ENCODE peak calls at places on chromosomes 16 and 17, in six cellular contexts. One of them, this sample, is unnamed.

GRCh38 chr16:65410801-65411200 is 288.9 kb upstream of the CDH11 start:
- DNase-seq in activated T-cell treated with anti-CD3 and anti-CD28 coated beads for 1 hour: no peak
- DNase-seq in activated CD4-positive, alpha-beta T cell treated with anti-CD3 and anti-CD28 coated beads, Interleukin-2, amount 50 U/mL, for 1 hour: no peak
- DNase-seq in GM20000: no peak
- DNase-seq in AG20443: no peak
- DNase-seq in NCI-H82: no peak
- DNase-seq in this sample: no peak

GRCh38 chr17:38613981-38614779 is 8.4 kb upstream of the SRCIN1 start:
- DNase-seq in activated T-cell treated with anti-CD3 and anti-CD28 coated beads for 1 hour: no peak
- DNase-seq in activated CD4-positive, alpha-beta T cell treated with anti-CD3 and anti-CD28 coated beads, Interleukin-2, amount 50 U/mL, for 1 hour: no peak
- DNase-seq in GM20000: no peak
- DNase-seq in AG20443: no peak
- DNase-seq in NCI-H82: no peak
- DNase-seq in this sample: no peak

GRCh38 chr17:39114744-39115534 is 36.5 kb downstream of the PLXDC1 start:
- DNase-seq in activated T-cell treated with anti-CD3 and anti-CD28 coated beads for 1 hour: no peak
- DNase-seq in activated CD4-positive, alpha-beta T cell treated with anti-CD3 and anti-CD28 coated beads, Interleukin-2, amount 50 U/mL, for 1 hour: no peak
- DNase-seq in GM20000: no peak
- DNase-seq in AG20443: peak
- DNase-seq in NCI-H82: no peak
- DNase-seq in this sample: no peak

GRCh38 chr17:46868689-46869187 is 17.4 kb downstream of the WNT9B start:
- DNase-seq in activated T-cell treated with anti-CD3 and anti-CD28 coated beads for 1 hour: no peak
- DNase-seq in activated CD4-positive, alpha-beta T cell treated with anti-CD3 and anti-CD28 coated beads, Interleukin-2, amount 50 U/mL, for 1 hour: no peak
- DNase-seq in GM20000: no peak
- DNase-seq in AG20443: peak
- DNase-seq in NCI-H82: no peak
- DNase-seq in this sample: no peak

GRCh38 chr16:89407282-89407924 is 83.0 kb downstream of the ANKRD11 start:
- DNase-seq in activated T-cell treated with anti-CD3 and anti-CD28 coated beads for 1 hour: no peak
- DNase-seq in activated CD4-positive, alpha-beta T cell treated with anti-CD3 and anti-CD28 coated beads, Interleukin-2, amount 50 U/mL, for 1 hour: no peak
- DNase-seq in GM20000: no peak
- DNase-seq in AG20443: no peak
- DNase-seq in NCI-H82: no peak
- DNase-seq in this sample: no peak

GRCh38 chr17:76075364-76076099 is 951 bp downstream of the GALR2 start:
- DNase-seq in activated T-cell treated with anti-CD3 and anti-CD28 coated beads for 1 hour: no peak
- DNase-seq in activated CD4-positive, alpha-beta T cell treated with anti-CD3 and anti-CD28 coated beads, Interleukin-2, amount 50 U/mL, for 1 hour: no peak
- DNase-seq in GM20000: peak
- DNase-seq in AG20443: peak
- DNase-seq in NCI-H82: peak
- DNase-seq in this sample: no peak

GRCh38 chr17:5694507-5694906 is 110.2 kb upstream of the NLRP1 start:
- DNase-seq in activated T-cell treated with anti-CD3 and anti-CD28 coated beads for 1 hour: no peak
- DNase-seq in activated CD4-positive, alpha-beta T cell treated with anti-CD3 and anti-CD28 coated beads, Interleukin-2, amount 50 U/mL, for 1 hour: no peak
- DNase-seq in GM20000: no peak
- DNase-seq in AG20443: no peak
- DNase-seq in NCI-H82: peak
- DNase-seq in this sample: no peak

GRCh38 chr17:42526031-42526444 is 10.0 kb upstream of the NAGLU start:
- DNase-seq in activated T-cell treated with anti-CD3 and anti-CD28 coated beads for 1 hour: no peak
- DNase-seq in activated CD4-positive, alpha-beta T cell treated with anti-CD3 and anti-CD28 coated beads, Interleukin-2, amount 50 U/mL, for 1 hour: no peak
- DNase-seq in GM20000: no peak
- DNase-seq in AG20443: peak
- DNase-seq in NCI-H82: no peak
- DNase-seq in this sample: no peak

GRCh38 chr17:73644145-73645049 is at the start of gene SDK2:
- DNase-seq in activated T-cell treated with anti-CD3 and anti-CD28 coated beads for 1 hour: no peak
- DNase-seq in activated CD4-positive, alpha-beta T cell treated with anti-CD3 and anti-CD28 coated beads, Interleukin-2, amount 50 U/mL, for 1 hour: no peak
- DNase-seq in GM20000: peak
- DNase-seq in AG20443: peak
- DNase-seq in NCI-H82: peak
- DNase-seq in this sample: no peak

GRCh38 chr16:19698480-19699465 is 19.3 kb downstream of the KNOP1 start:
- DNase-seq in activated T-cell treated with anti-CD3 and anti-CD28 coated beads for 1 hour: no peak
- DNase-seq in activated CD4-positive, alpha-beta T cell treated with anti-CD3 and anti-CD28 coated beads, Interleukin-2, amount 50 U/mL, for 1 hour: no peak
- DNase-seq in GM20000: no peak
- DNase-seq in AG20443: peak
- DNase-seq in NCI-H82: no peak
- DNase-seq in this sample: no peak

GRCh38 chr17:624341-624860 is 90.2 kb downstream of the VPS53 start:
- DNase-seq in activated T-cell treated with anti-CD3 and anti-CD28 coated beads for 1 hour: no peak
- DNase-seq in activated CD4-positive, alpha-beta T cell treated with anti-CD3 and anti-CD28 coated beads, Interleukin-2, amount 50 U/mL, for 1 hour: no peak
- DNase-seq in GM20000: no peak
- DNase-seq in AG20443: no peak
- DNase-seq in NCI-H82: no peak
- DNase-seq in this sample: no peak

GRCh38 chr17:40345161-40346034 is 19.1 kb downstream of the GJD3 start:
- DNase-seq in activated T-cell treated with anti-CD3 and anti-CD28 coated beads for 1 hour: no peak
- DNase-seq in activated CD4-positive, alpha-beta T cell treated with anti-CD3 and anti-CD28 coated beads, Interleukin-2, amount 50 U/mL, for 1 hour: peak
- DNase-seq in GM20000: no peak
- DNase-seq in AG20443: peak
- DNase-seq in NCI-H82: peak
- DNase-seq in this sample: no peak

GRCh38 chr17:38747385-38748328 is 479 bp downstream of the PCGF2 start:
- DNase-seq in activated T-cell treated with anti-CD3 and anti-CD28 coated beads for 1 hour: no peak
- DNase-seq in activated CD4-positive, alpha-beta T cell treated with anti-CD3 and anti-CD28 coated beads, Interleukin-2, amount 50 U/mL, for 1 hour: no peak
- DNase-seq in GM20000: peak
- DNase-seq in AG20443: peak
- DNase-seq in NCI-H82: peak
- DNase-seq in this sample: no peak

GRCh38 chr17:2151634-2152033 is 96.7 kb downstream of the HIC1 start:
- DNase-seq in activated T-cell treated with anti-CD3 and anti-CD28 coated beads for 1 hour: no peak
- DNase-seq in activated CD4-positive, alpha-beta T cell treated with anti-CD3 and anti-CD28 coated beads, Interleukin-2, amount 50 U/mL, for 1 hour: no peak
- DNase-seq in GM20000: no peak
- DNase-seq in AG20443: no peak
- DNase-seq in NCI-H82: no peak
- DNase-seq in this sample: no peak

GRCh38 chr17:17940451-17940911 is 31.7 kb downstream of the TOM1L2 start:
- DNase-seq in activated T-cell treated with anti-CD3 and anti-CD28 coated beads for 1 hour: no peak
- DNase-seq in activated CD4-positive, alpha-beta T cell treated with anti-CD3 and anti-CD28 coated beads, Interleukin-2, amount 50 U/mL, for 1 hour: no peak
- DNase-seq in GM20000: no peak
- DNase-seq in AG20443: peak
- DNase-seq in NCI-H82: peak
- DNase-seq in this sample: no peak

GRCh38 chr17:73103661-73104335 is 11.3 kb upstream of the SLC39A11 start:
- DNase-seq in activated T-cell treated with anti-CD3 and anti-CD28 coated beads for 1 hour: no peak
- DNase-seq in activated CD4-positive, alpha-beta T cell treated with anti-CD3 and anti-CD28 coated beads, Interleukin-2, amount 50 U/mL, for 1 hour: no peak
- DNase-seq in GM20000: no peak
- DNase-seq in AG20443: no peak
- DNase-seq in NCI-H82: peak
- DNase-seq in this sample: no peak

GRCh38 chr17:50272711-50273653 is 1.3 kb upstream of the TMEM92 start:
- DNase-seq in activated T-cell treated with anti-CD3 and anti-CD28 coated beads for 1 hour: peak
- DNase-seq in activated CD4-positive, alpha-beta T cell treated with anti-CD3 and anti-CD28 coated beads, Interleukin-2, amount 50 U/mL, for 1 hour: peak
- DNase-seq in GM20000: peak
- DNase-seq in AG20443: peak
- DNase-seq in NCI-H82: peak
- DNase-seq in this sample: peak